ENCODE peak calls at places on chromosomes 5 and 9, in six cellular contexts. One of them, this sample, is unnamed.

GRCh38 chr5:114305402-114306207 is 56.3 kb upstream of the KCNN2 start:
- DNase-seq in neuronal stem cell: peak; percentile 24
- DNase-seq in A673: peak; percentile 8
- DNase-seq in stomach: no peak
- DNase-seq in fibroblast of lung: peak; percentile 72
- DNase-seq in uterus: no peak
- DNase-seq in this sample: peak; percentile 26

GRCh38 chr5:170416526-170416925 is 27.4 kb upstream of the KCNMB1 start:
- DNase-seq in stomach: no peak
- DNase-seq in uterus: no peak
- DNase-seq in fibroblast of lung: no peak
- DNase-seq in neuronal stem cell: no peak
- DNase-seq in A673: no peak
- DNase-seq in this sample: no peak

GRCh38 chr5:79032031-79032711 is 37.3 kb downstream of the DMGDH start:
- DNase-seq in neuronal stem cell: no peak
- DNase-seq in stomach: no peak
- DNase-seq in fibroblast of lung: no peak
- DNase-seq in uterus: no peak
- DNase-seq in A673: no peak
- DNase-seq in this sample: no peak

GRCh38 chr5:168881427-168882149 is 302.4 kb upstream of the PANK3 start:
- DNase-seq in fibroblast of lung: no peak
- DNase-seq in stomach: no peak
- DNase-seq in neuronal stem cell: no peak
- DNase-seq in A673: peak; percentile 67
- DNase-seq in uterus: no peak
- DNase-seq in this sample: peak; percentile 54

GRCh38 chr9:134208310-134208841 is 44.0 kb upstream of the RNU6ATAC start:
- DNase-seq in uterus: peak; percentile 29
- DNase-seq in stomach: no peak
- DNase-seq in neuronal stem cell: no peak
- DNase-seq in fibroblast of lung: no peak
- DNase-seq in A673: no peak
- DNase-seq in this sample: no peak

GRCh38 chr5:32279223-32279622 is 33.5 kb downstream of the MTMR12 start:
- DNase-seq in neuronal stem cell: no peak
- DNase-seq in uterus: no peak
- DNase-seq in stomach: no peak
- DNase-seq in fibroblast of lung: no peak
- DNase-seq in A673: no peak
- DNase-seq in this sample: no peak

GRCh38 chr5:6686916-6687409 is 26.3 kb upstream of the TENT4A start:
- DNase-seq in fibroblast of lung: peak; percentile 63
- DNase-seq in uterus: no peak
- DNase-seq in neuronal stem cell: peak; percentile 69
- DNase-seq in A673: peak; percentile 45
- DNase-seq in stomach: no peak
- DNase-seq in this sample: peak; percentile 36

GRCh38 chr5:76256116-76256889 is 146.8 kb upstream of the IQGAP2 start:
- DNase-seq in A673: peak; percentile 86
- DNase-seq in stomach: peak; percentile 54
- DNase-seq in neuronal stem cell: peak; percentile 60
- DNase-seq in fibroblast of lung: peak; percentile 77
- DNase-seq in uterus: peak; percentile 18
- DNase-seq in this sample: peak; percentile 44

GRCh38 chr9:80884180-80884579 is 805.2 kb downstream of the TLE1 start:
- DNase-seq in fibroblast of lung: no peak
- DNase-seq in uterus: no peak
- DNase-seq in neuronal stem cell: no peak
- DNase-seq in stomach: no peak
- DNase-seq in A673: no peak
- DNase-seq in this sample: no peak

GRCh38 chr5:69414885-69415583 is at the start of gene MARVELD2:
- DNase-seq in A673: no peak
- DNase-seq in fibroblast of lung: peak; percentile 60
- DNase-seq in stomach: peak; percentile 96
- DNase-seq in uterus: peak; percentile 20
- DNase-seq in neuronal stem cell: peak; percentile 47
- DNase-seq in this sample: no peak

GRCh38 chr5:171980729-171981128 is 25.7 kb downstream of the FBXW11 start:
- DNase-seq in neuronal stem cell: no peak
- DNase-seq in fibroblast of lung: no peak
- DNase-seq in stomach: no peak
- DNase-seq in uterus: no peak
- DNase-seq in A673: no peak
- DNase-seq in this sample: no peak

GRCh38 chr5:159095218-159095617 is 4.5 kb downstream of the EBF1 start:
- DNase-seq in fibroblast of lung: no peak
- DNase-seq in stomach: no peak
- DNase-seq in neuronal stem cell: no peak
- DNase-seq in uterus: peak; percentile 26
- DNase-seq in A673: no peak
- DNase-seq in this sample: no peak

GRCh38 chr9:89387970-89388867 is 69.9 kb downstream of the SECISBP2 start:
- DNase-seq in fibroblast of lung: peak; percentile 94
- DNase-seq in neuronal stem cell: no peak
- DNase-seq in A673: peak; percentile 35
- DNase-seq in stomach: peak; percentile 42
- DNase-seq in uterus: peak; percentile 62
- DNase-seq in this sample: no peak

GRCh38 chr9:88870627-88871026 is 120.6 kb upstream of the S1PR3 start:
- DNase-seq in A673: no peak
- DNase-seq in fibroblast of lung: no peak
- DNase-seq in stomach: no peak
- DNase-seq in uterus: no peak
- DNase-seq in neuronal stem cell: no peak
- DNase-seq in this sample: no peak

GRCh38 chr5:1652873-1653707 is 129.3 kb upstream of the LPCAT1 start:
- DNase-seq in neuronal stem cell: no peak
- DNase-seq in uterus: no peak
- DNase-seq in A673: peak; percentile 42
- DNase-seq in stomach: no peak
- DNase-seq in fibroblast of lung: no peak
- DNase-seq in this sample: no peak

GRCh38 chr5:135887447-135887864 is 8.2 kb downstream of the IL9 start:
- DNase-seq in stomach: peak; percentile 57
- DNase-seq in fibroblast of lung: peak; percentile 68
- DNase-seq in uterus: peak; percentile 45
- DNase-seq in neuronal stem cell: peak; percentile 64
- DNase-seq in A673: peak; percentile 77
- DNase-seq in this sample: peak; percentile 88

GRCh38 chr5:93602261-93603149 is 19.5 kb downstream of the NR2F1 start:
- DNase-seq in stomach: no peak
- DNase-seq in fibroblast of lung: no peak
- DNase-seq in neuronal stem cell: no peak
- DNase-seq in A673: no peak
- DNase-seq in uterus: no peak
- DNase-seq in this sample: no peak

GRCh38 chr9:85743290-85744128 is 1.8 kb upstream of the AGTPBP1 start:
- DNase-seq in uterus: no peak
- DNase-seq in fibroblast of lung: peak; percentile 80
- DNase-seq in neuronal stem cell: no peak
- DNase-seq in A673: peak; percentile 55
- DNase-seq in stomach: peak; percentile 34
- DNase-seq in this sample: peak; percentile 41

GRCh38 chr9:122354536-122355199 is 16.2 kb upstream of the PTGS1 start:
- DNase-seq in stomach: no peak
- DNase-seq in A673: no peak
- DNase-seq in uterus: no peak
- DNase-seq in fibroblast of lung: no peak
- DNase-seq in neuronal stem cell: no peak
- DNase-seq in this sample: no peak

GRCh38 chr5:31614147-31615030 is 24.5 kb upstream of the PDZD2 start:
- DNase-seq in fibroblast of lung: no peak
- DNase-seq in A673: peak; percentile 6
- DNase-seq in uterus: no peak
- DNase-seq in neuronal stem cell: no peak
- DNase-seq in stomach: no peak
- DNase-seq in this sample: no peak

GRCh38 chr9:134205636-134206316 is 41.4 kb upstream of the RNU6ATAC start:
- DNase-seq in fibroblast of lung: no peak
- DNase-seq in A673: peak; percentile 89
- DNase-seq in stomach: no peak
- DNase-seq in uterus: peak; percentile 89
- DNase-seq in neuronal stem cell: no peak
- DNase-seq in this sample: peak; percentile 58

GRCh38 chr5:180601591-180602480 is 10.5 kb upstream of the SCGB3A1 start:
- DNase-seq in A673: no peak
- DNase-seq in neuronal stem cell: no peak
- DNase-seq in stomach: no peak
- DNase-seq in fibroblast of lung: no peak
- DNase-seq in uterus: no peak
- DNase-seq in this sample: no peak

GRCh38 chr5:81520769-81521168 is 126.8 kb upstream of the ACOT12 start:
- DNase-seq in A673: no peak
- DNase-seq in fibroblast of lung: no peak
- DNase-seq in neuronal stem cell: no peak
- DNase-seq in stomach: no peak
- DNase-seq in uterus: no peak
- DNase-seq in this sample: no peak

GRCh38 chr9:101453776-101454570 is 18.4 kb upstream of the ALDOB start:
- DNase-seq in A673: no peak
- DNase-seq in uterus: no peak
- DNase-seq in fibroblast of lung: no peak
- DNase-seq in neuronal stem cell: no peak
- DNase-seq in stomach: no peak
- DNase-seq in this sample: no peak

GRCh38 chr5:6734243-6734695 is 21.0 kb downstream of the TENT4A start:
- DNase-seq in uterus: no peak
- DNase-seq in stomach: no peak
- DNase-seq in neuronal stem cell: no peak
- DNase-seq in fibroblast of lung: no peak
- DNase-seq in A673: no peak
- DNase-seq in this sample: no peak

GRCh38 chr5:179324760-179325295 is 20.4 kb downstream of the ADAMTS2 start:
- DNase-seq in A673: no peak
- DNase-seq in stomach: no peak
- DNase-seq in fibroblast of lung: no peak
- DNase-seq in neuronal stem cell: no peak
- DNase-seq in uterus: peak; percentile 12
- DNase-seq in this sample: no peak

GRCh38 chr9:38641985-38642864 is 21.8 kb upstream of the ANKRD18A start:
- DNase-seq in fibroblast of lung: peak; percentile 52
- DNase-seq in uterus: no peak
- DNase-seq in stomach: peak; percentile 45
- DNase-seq in neuronal stem cell: peak; percentile 49
- DNase-seq in A673: peak; percentile 75
- DNase-seq in this sample: peak; percentile 89

GRCh38 chr9:109574061-109574882 is 76.2 kb upstream of the PTPN3 start:
- DNase-seq in uterus: no peak
- DNase-seq in fibroblast of lung: peak; percentile 78
- DNase-seq in A673: peak; percentile 74
- DNase-seq in stomach: no peak
- DNase-seq in neuronal stem cell: peak; percentile 39
- DNase-seq in this sample: peak; percentile 90

GRCh38 chr5:435156-435790 is 7.7 kb upstream of the EXOC3 start:
- DNase-seq in A673: no peak
- DNase-seq in neuronal stem cell: no peak
- DNase-seq in stomach: no peak
- DNase-seq in fibroblast of lung: no peak
- DNase-seq in uterus: no peak
- DNase-seq in this sample: no peak

GRCh38 chr5:67050125-67050524 is 146.5 kb downstream of the CD180 start:
- DNase-seq in fibroblast of lung: no peak
- DNase-seq in neuronal stem cell: no peak
- DNase-seq in stomach: no peak
- DNase-seq in A673: no peak
- DNase-seq in uterus: no peak
- DNase-seq in this sample: no peak
- H3K4me1 ChIP-seq in fibroblast of lung: no peaks in the 10 kb centered on the region
- H3K4me1 ChIP-seq in neuronal stem cell: peaks cover 6% of the 10 kb centered on the region
- H3K4me1 ChIP-seq in stomach: peaks cover 5% of the 10 kb centered on the region
- H3K4me1 ChIP-seq in A673: no peaks in the 10 kb centered on the region
- H3K4me1 ChIP-seq in uterus: no peaks in the 10 kb centered on the region
- H3K4me1 ChIP-seq in this sample: peaks cover 3% of the 10 kb centered on the region

GRCh38 chr5:5298068-5298633 is 124.3 kb upstream of the ICE1 start:
- DNase-seq in uterus: no peak
- DNase-seq in neuronal stem cell: no peak
- DNase-seq in A673: no peak
- DNase-seq in fibroblast of lung: no peak
- DNase-seq in stomach: no peak
- DNase-seq in this sample: no peak

GRCh38 chr5:5295361-5295760 is 127.1 kb upstream of the ICE1 start:
- DNase-seq in fibroblast of lung: no peak
- DNase-seq in A673: no peak
- DNase-seq in uterus: no peak
- DNase-seq in stomach: no peak
- DNase-seq in neuronal stem cell: no peak
- DNase-seq in this sample: no peak

GRCh38 chr5:5297432-5298067 is 124.9 kb upstream of the ICE1 start:
- DNase-seq in neuronal stem cell: no peak
- DNase-seq in uterus: no peak
- DNase-seq in stomach: no peak
- DNase-seq in A673: no peak
- DNase-seq in fibroblast of lung: no peak
- DNase-seq in this sample: no peak

GRCh38 chr5:5294429-5294828 is 128.0 kb upstream of the ICE1 start:
- DNase-seq in neuronal stem cell: no peak
- DNase-seq in uterus: no peak
- DNase-seq in A673: no peak
- DNase-seq in stomach: no peak
- DNase-seq in fibroblast of lung: no peak
- DNase-seq in this sample: no peak

GRCh38 chr5:5296061-5296460 is 126.4 kb upstream of the ICE1 start:
- DNase-seq in A673: no peak
- DNase-seq in neuronal stem cell: no peak
- DNase-seq in uterus: no peak
- DNase-seq in stomach: no peak
- DNase-seq in fibroblast of lung: no peak
- DNase-seq in this sample: no peak
- H3K27ac ChIP-seq in A673: no peak overlapping the region
- H3K27ac ChIP-seq in neuronal stem cell: no peak overlapping the region
- H3K27ac ChIP-seq in uterus: no peak overlapping the region
- H3K27ac ChIP-seq in stomach: no peak overlapping the region
- H3K27ac ChIP-seq in fibroblast of lung: no peak overlapping the region
- H3K27ac ChIP-seq in this sample: no peak overlapping the region

GRCh38 chr5:17604951-17605350 is 968 bp downstream of the TAF11L11 start:
- DNase-seq in fibroblast of lung: no peak
- DNase-seq in stomach: no peak
- DNase-seq in neuronal stem cell: no peak
- DNase-seq in A673: no peak
- DNase-seq in uterus: no peak
- DNase-seq in this sample: no peak
- H3K4me1 ChIP-seq in fibroblast of lung: no peaks in the 10 kb centered on the region
- H3K4me1 ChIP-seq in stomach: no peaks in the 10 kb centered on the region
- H3K4me1 ChIP-seq in neuronal stem cell: no peaks in the 10 kb centered on the region
- H3K4me1 ChIP-seq in A673: no peaks in the 10 kb centered on the region
- H3K4me1 ChIP-seq in uterus: no peaks in the 10 kb centered on the region
- H3K4me1 ChIP-seq in this sample: no peaks in the 10 kb centered on the region

DNA sequence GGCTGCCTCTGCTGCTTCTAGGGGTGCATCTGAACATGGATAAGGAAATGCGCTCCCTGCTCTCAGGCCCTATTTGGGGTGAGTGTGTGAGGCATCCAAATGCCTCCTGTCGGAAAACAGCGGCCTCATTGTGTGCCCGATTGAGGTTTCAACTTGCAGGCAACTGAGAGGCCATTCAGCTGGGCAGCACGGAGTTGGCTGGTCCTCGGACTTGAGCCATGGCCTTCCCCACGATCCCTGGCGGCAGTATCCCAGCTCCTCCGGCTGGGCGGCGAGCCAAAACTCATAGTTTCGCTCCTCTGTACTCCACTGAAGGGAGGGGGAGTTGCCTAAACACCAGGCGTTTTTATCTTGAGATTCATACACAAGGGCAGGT is 597.3 kb upstream of the SGCD start:
- DNase-seq in A673: peak; percentile 1
- DNase-seq in fibroblast of lung: no peak
- DNase-seq in uterus: no peak
- DNase-seq in stomach: no peak
- DNase-seq in neuronal stem cell: peak; percentile 24
- DNase-seq in this sample: no peak
- H3K27ac ChIP-seq in A673: no peak overlapping the region
- H3K27ac ChIP-seq in fibroblast of lung: no peak overlapping the region
- H3K27ac ChIP-seq in uterus: no peak overlapping the region
- H3K27ac ChIP-seq in stomach: no peak overlapping the region
- H3K27ac ChIP-seq in neuronal stem cell: no peak overlapping the region
- H3K27ac ChIP-seq in this sample: no peak overlapping the region

This sample was measured in SJCRH30.